ENCODE peak calls at places on chromosomes 3 and 15, in ten cellular contexts. One of them, this sample, is unnamed.

GRCh38 chr3:180804871-180805430 is 107.5 kb upstream of the FXR1 start:
- DNase-seq in HEK293T: peak
- DNase-seq in Ammon's horn: peak
- DNase-seq in fibroblast of pulmonary artery: peak
- DNase-seq in caudate nucleus: no peak
- DNase-seq in stimulated activated CD4-positive, alpha-beta T cell treated with anti-CD3 and anti-CD28 coated beads, Interleukin-4, amount 100 ng/mL, for 24 hours: no peak
- DNase-seq in T-cell: no peak
- DNase-seq in activated T-cell treated with anti-CD3 and anti-CD28 coated beads, Interleukin-2, amount 50 U/mL, for 1 hour: no peak
- DNase-seq in NB4: no peak
- DNase-seq in stimulated activated CD8-positive, alpha-beta memory T cell treated with anti-CD3 and anti-CD28 coated beads, Interleukin-15, amount 100 ng/mL, for 24 hours: no peak
- DNase-seq in this sample: no peak

GRCh38 chr15:57003418-57003817 is 85.0 kb downstream of the TCF12 start:
- DNase-seq in HEK293T: no peak
- DNase-seq in Ammon's horn: no peak
- DNase-seq in fibroblast of pulmonary artery: peak
- DNase-seq in caudate nucleus: no peak
- DNase-seq in stimulated activated CD4-positive, alpha-beta T cell treated with anti-CD3 and anti-CD28 coated beads, Interleukin-4, amount 100 ng/mL, for 24 hours: no peak
- DNase-seq in T-cell: no peak
- DNase-seq in activated T-cell treated with anti-CD3 and anti-CD28 coated beads, Interleukin-2, amount 50 U/mL, for 1 hour: no peak
- DNase-seq in NB4: no peak
- DNase-seq in stimulated activated CD8-positive, alpha-beta memory T cell treated with anti-CD3 and anti-CD28 coated beads, Interleukin-15, amount 100 ng/mL, for 24 hours: no peak
- DNase-seq in this sample: no peak

GRCh38 chr3:82087958-82088357 is 326.5 kb upstream of the GBE1 start:
- DNase-seq in HEK293T: no peak
- DNase-seq in Ammon's horn: no peak
- DNase-seq in fibroblast of pulmonary artery: peak
- DNase-seq in caudate nucleus: no peak
- DNase-seq in stimulated activated CD4-positive, alpha-beta T cell treated with anti-CD3 and anti-CD28 coated beads, Interleukin-4, amount 100 ng/mL, for 24 hours: no peak
- DNase-seq in T-cell: no peak
- DNase-seq in activated T-cell treated with anti-CD3 and anti-CD28 coated beads, Interleukin-2, amount 50 U/mL, for 1 hour: no peak
- DNase-seq in NB4: no peak
- DNase-seq in stimulated activated CD8-positive, alpha-beta memory T cell treated with anti-CD3 and anti-CD28 coated beads, Interleukin-15, amount 100 ng/mL, for 24 hours: no peak
- DNase-seq in this sample: no peak

GRCh38 chr3:113745273-113746068 is 578 bp downstream of the NAA50 start:
- DNase-seq in HEK293T: peak
- DNase-seq in Ammon's horn: peak
- DNase-seq in fibroblast of pulmonary artery: peak
- DNase-seq in caudate nucleus: peak
- DNase-seq in stimulated activated CD4-positive, alpha-beta T cell treated with anti-CD3 and anti-CD28 coated beads, Interleukin-4, amount 100 ng/mL, for 24 hours: peak
- DNase-seq in T-cell: peak
- DNase-seq in activated T-cell treated with anti-CD3 and anti-CD28 coated beads, Interleukin-2, amount 50 U/mL, for 1 hour: peak
- DNase-seq in NB4: peak
- DNase-seq in stimulated activated CD8-positive, alpha-beta memory T cell treated with anti-CD3 and anti-CD28 coated beads, Interleukin-15, amount 100 ng/mL, for 24 hours: peak
- DNase-seq in this sample: peak

GRCh38 chr15:47203993-47204392 is 513.3 kb upstream of the SEMA6D start:
- DNase-seq in HEK293T: no peak
- DNase-seq in Ammon's horn: no peak
- DNase-seq in fibroblast of pulmonary artery: no peak
- DNase-seq in caudate nucleus: no peak
- DNase-seq in stimulated activated CD4-positive, alpha-beta T cell treated with anti-CD3 and anti-CD28 coated beads, Interleukin-4, amount 100 ng/mL, for 24 hours: no peak
- DNase-seq in T-cell: no peak
- DNase-seq in activated T-cell treated with anti-CD3 and anti-CD28 coated beads, Interleukin-2, amount 50 U/mL, for 1 hour: no peak
- DNase-seq in NB4: no peak
- DNase-seq in stimulated activated CD8-positive, alpha-beta memory T cell treated with anti-CD3 and anti-CD28 coated beads, Interleukin-15, amount 100 ng/mL, for 24 hours: no peak
- DNase-seq in this sample: no peak

GRCh38 chr15:77657629-77658238 is 25.0 kb upstream of the LINGO1 start:
- DNase-seq in HEK293T: no peak
- DNase-seq in Ammon's horn: no peak
- DNase-seq in fibroblast of pulmonary artery: no peak
- DNase-seq in caudate nucleus: no peak
- DNase-seq in stimulated activated CD4-positive, alpha-beta T cell treated with anti-CD3 and anti-CD28 coated beads, Interleukin-4, amount 100 ng/mL, for 24 hours: no peak
- DNase-seq in T-cell: no peak
- DNase-seq in activated T-cell treated with anti-CD3 and anti-CD28 coated beads, Interleukin-2, amount 50 U/mL, for 1 hour: no peak
- DNase-seq in NB4: no peak
- DNase-seq in stimulated activated CD8-positive, alpha-beta memory T cell treated with anti-CD3 and anti-CD28 coated beads, Interleukin-15, amount 100 ng/mL, for 24 hours: no peak
- DNase-seq in this sample: no peak

GRCh38 chr3:5052247-5052646 is 69.8 kb upstream of the ARL8B start:
- DNase-seq in HEK293T: no peak
- DNase-seq in Ammon's horn: no peak
- DNase-seq in fibroblast of pulmonary artery: no peak
- DNase-seq in caudate nucleus: no peak
- DNase-seq in stimulated activated CD4-positive, alpha-beta T cell treated with anti-CD3 and anti-CD28 coated beads, Interleukin-4, amount 100 ng/mL, for 24 hours: no peak
- DNase-seq in T-cell: no peak
- DNase-seq in activated T-cell treated with anti-CD3 and anti-CD28 coated beads, Interleukin-2, amount 50 U/mL, for 1 hour: no peak
- DNase-seq in NB4: no peak
- DNase-seq in stimulated activated CD8-positive, alpha-beta memory T cell treated with anti-CD3 and anti-CD28 coated beads, Interleukin-15, amount 100 ng/mL, for 24 hours: no peak
- DNase-seq in this sample: no peak

GRCh38 chr3:43995078-43995928 is 246.4 kb upstream of the TOPAZ1 start:
- DNase-seq in HEK293T: peak
- DNase-seq in Ammon's horn: peak
- DNase-seq in fibroblast of pulmonary artery: no peak
- DNase-seq in caudate nucleus: no peak
- DNase-seq in stimulated activated CD4-positive, alpha-beta T cell treated with anti-CD3 and anti-CD28 coated beads, Interleukin-4, amount 100 ng/mL, for 24 hours: no peak
- DNase-seq in T-cell: no peak
- DNase-seq in activated T-cell treated with anti-CD3 and anti-CD28 coated beads, Interleukin-2, amount 50 U/mL, for 1 hour: peak
- DNase-seq in NB4: no peak
- DNase-seq in stimulated activated CD8-positive, alpha-beta memory T cell treated with anti-CD3 and anti-CD28 coated beads, Interleukin-15, amount 100 ng/mL, for 24 hours: no peak
- DNase-seq in this sample: peak

GRCh38 chr3:144556392-144556791 is 584.8 kb downstream of the DIPK2A start:
- DNase-seq in HEK293T: no peak
- DNase-seq in Ammon's horn: no peak
- DNase-seq in fibroblast of pulmonary artery: no peak
- DNase-seq in caudate nucleus: no peak
- DNase-seq in stimulated activated CD4-positive, alpha-beta T cell treated with anti-CD3 and anti-CD28 coated beads, Interleukin-4, amount 100 ng/mL, for 24 hours: no peak
- DNase-seq in T-cell: no peak
- DNase-seq in activated T-cell treated with anti-CD3 and anti-CD28 coated beads, Interleukin-2, amount 50 U/mL, for 1 hour: no peak
- DNase-seq in NB4: peak
- DNase-seq in stimulated activated CD8-positive, alpha-beta memory T cell treated with anti-CD3 and anti-CD28 coated beads, Interleukin-15, amount 100 ng/mL, for 24 hours: no peak
- DNase-seq in this sample: no peak

GRCh38 chr15:27884726-27885125 is 214.4 kb downstream of the OCA2 start:
- DNase-seq in HEK293T: no peak
- DNase-seq in Ammon's horn: no peak
- DNase-seq in fibroblast of pulmonary artery: no peak
- DNase-seq in caudate nucleus: no peak
- DNase-seq in stimulated activated CD4-positive, alpha-beta T cell treated with anti-CD3 and anti-CD28 coated beads, Interleukin-4, amount 100 ng/mL, for 24 hours: no peak
- DNase-seq in T-cell: no peak
- DNase-seq in activated T-cell treated with anti-CD3 and anti-CD28 coated beads, Interleukin-2, amount 50 U/mL, for 1 hour: no peak
- DNase-seq in NB4: no peak
- DNase-seq in stimulated activated CD8-positive, alpha-beta memory T cell treated with anti-CD3 and anti-CD28 coated beads, Interleukin-15, amount 100 ng/mL, for 24 hours: no peak
- DNase-seq in this sample: no peak

GRCh38 chr15:49464513-49464912 is 41.5 kb downstream of the FGF7 start:
- DNase-seq in HEK293T: no peak
- DNase-seq in Ammon's horn: no peak
- DNase-seq in fibroblast of pulmonary artery: no peak
- DNase-seq in caudate nucleus: no peak
- DNase-seq in stimulated activated CD4-positive, alpha-beta T cell treated with anti-CD3 and anti-CD28 coated beads, Interleukin-4, amount 100 ng/mL, for 24 hours: no peak
- DNase-seq in T-cell: no peak
- DNase-seq in activated T-cell treated with anti-CD3 and anti-CD28 coated beads, Interleukin-2, amount 50 U/mL, for 1 hour: no peak
- DNase-seq in NB4: no peak
- DNase-seq in stimulated activated CD8-positive, alpha-beta memory T cell treated with anti-CD3 and anti-CD28 coated beads, Interleukin-15, amount 100 ng/mL, for 24 hours: no peak
- DNase-seq in this sample: no peak

GRCh38 chr3:13841826-13842225 is 38.0 kb downstream of the WNT7A start:
- DNase-seq in HEK293T: no peak
- DNase-seq in Ammon's horn: no peak
- DNase-seq in fibroblast of pulmonary artery: no peak
- DNase-seq in caudate nucleus: no peak
- DNase-seq in stimulated activated CD4-positive, alpha-beta T cell treated with anti-CD3 and anti-CD28 coated beads, Interleukin-4, amount 100 ng/mL, for 24 hours: no peak
- DNase-seq in T-cell: no peak
- DNase-seq in activated T-cell treated with anti-CD3 and anti-CD28 coated beads, Interleukin-2, amount 50 U/mL, for 1 hour: no peak
- DNase-seq in NB4: no peak
- DNase-seq in stimulated activated CD8-positive, alpha-beta memory T cell treated with anti-CD3 and anti-CD28 coated beads, Interleukin-15, amount 100 ng/mL, for 24 hours: no peak
- DNase-seq in this sample: no peak

GRCh38 chr3:185572183-185572582 is 13.9 kb upstream of the SENP2 start:
- DNase-seq in HEK293T: no peak
- DNase-seq in Ammon's horn: no peak
- DNase-seq in fibroblast of pulmonary artery: no peak
- DNase-seq in caudate nucleus: no peak
- DNase-seq in stimulated activated CD4-positive, alpha-beta T cell treated with anti-CD3 and anti-CD28 coated beads, Interleukin-4, amount 100 ng/mL, for 24 hours: no peak
- DNase-seq in T-cell: no peak
- DNase-seq in activated T-cell treated with anti-CD3 and anti-CD28 coated beads, Interleukin-2, amount 50 U/mL, for 1 hour: no peak
- DNase-seq in NB4: no peak
- DNase-seq in stimulated activated CD8-positive, alpha-beta memory T cell treated with anti-CD3 and anti-CD28 coated beads, Interleukin-15, amount 100 ng/mL, for 24 hours: no peak
- DNase-seq in this sample: no peak

GRCh38 chr15:100602822-100603393 is 519 bp downstream of the ASB7 start:
- DNase-seq in HEK293T: peak
- DNase-seq in Ammon's horn: peak
- DNase-seq in fibroblast of pulmonary artery: peak
- DNase-seq in caudate nucleus: no peak
- DNase-seq in stimulated activated CD4-positive, alpha-beta T cell treated with anti-CD3 and anti-CD28 coated beads, Interleukin-4, amount 100 ng/mL, for 24 hours: peak
- DNase-seq in T-cell: no peak
- DNase-seq in activated T-cell treated with anti-CD3 and anti-CD28 coated beads, Interleukin-2, amount 50 U/mL, for 1 hour: no peak
- DNase-seq in NB4: peak
- DNase-seq in stimulated activated CD8-positive, alpha-beta memory T cell treated with anti-CD3 and anti-CD28 coated beads, Interleukin-15, amount 100 ng/mL, for 24 hours: no peak
- DNase-seq in this sample: peak

GRCh38 chr3:16363636-16364035 is 98.6 kb downstream of the OXNAD1 start:
- DNase-seq in HEK293T: no peak
- DNase-seq in Ammon's horn: no peak
- DNase-seq in fibroblast of pulmonary artery: no peak
- DNase-seq in caudate nucleus: no peak
- DNase-seq in stimulated activated CD4-positive, alpha-beta T cell treated with anti-CD3 and anti-CD28 coated beads, Interleukin-4, amount 100 ng/mL, for 24 hours: no peak
- DNase-seq in T-cell: no peak
- DNase-seq in activated T-cell treated with anti-CD3 and anti-CD28 coated beads, Interleukin-2, amount 50 U/mL, for 1 hour: no peak
- DNase-seq in NB4: no peak
- DNase-seq in stimulated activated CD8-positive, alpha-beta memory T cell treated with anti-CD3 and anti-CD28 coated beads, Interleukin-15, amount 100 ng/mL, for 24 hours: no peak
- DNase-seq in this sample: no peak

GRCh38 chr3:12115846-12116245 is 42.9 kb downstream of the TIMP4 start:
- DNase-seq in HEK293T: no peak
- DNase-seq in Ammon's horn: no peak
- DNase-seq in fibroblast of pulmonary artery: no peak
- DNase-seq in caudate nucleus: no peak
- DNase-seq in stimulated activated CD4-positive, alpha-beta T cell treated with anti-CD3 and anti-CD28 coated beads, Interleukin-4, amount 100 ng/mL, for 24 hours: no peak
- DNase-seq in T-cell: no peak
- DNase-seq in activated T-cell treated with anti-CD3 and anti-CD28 coated beads, Interleukin-2, amount 50 U/mL, for 1 hour: no peak
- DNase-seq in NB4: no peak
- DNase-seq in stimulated activated CD8-positive, alpha-beta memory T cell treated with anti-CD3 and anti-CD28 coated beads, Interleukin-15, amount 100 ng/mL, for 24 hours: no peak
- DNase-seq in this sample: no peak

GRCh38 chr3:40189118-40189517 is 120.4 kb upstream of the EIF1B start:
- DNase-seq in HEK293T: no peak
- DNase-seq in Ammon's horn: no peak
- DNase-seq in fibroblast of pulmonary artery: no peak
- DNase-seq in caudate nucleus: no peak
- DNase-seq in stimulated activated CD4-positive, alpha-beta T cell treated with anti-CD3 and anti-CD28 coated beads, Interleukin-4, amount 100 ng/mL, for 24 hours: no peak
- DNase-seq in T-cell: no peak
- DNase-seq in activated T-cell treated with anti-CD3 and anti-CD28 coated beads, Interleukin-2, amount 50 U/mL, for 1 hour: no peak
- DNase-seq in NB4: no peak
- DNase-seq in stimulated activated CD8-positive, alpha-beta memory T cell treated with anti-CD3 and anti-CD28 coated beads, Interleukin-15, amount 100 ng/mL, for 24 hours: no peak
- DNase-seq in this sample: no peak

GRCh38 chr3:138513073-138513843 is 78.8 kb downstream of the ESYT3 start:
- DNase-seq in HEK293T: no peak
- DNase-seq in Ammon's horn: no peak
- DNase-seq in fibroblast of pulmonary artery: no peak
- DNase-seq in caudate nucleus: no peak
- DNase-seq in stimulated activated CD4-positive, alpha-beta T cell treated with anti-CD3 and anti-CD28 coated beads, Interleukin-4, amount 100 ng/mL, for 24 hours: no peak
- DNase-seq in T-cell: no peak
- DNase-seq in activated T-cell treated with anti-CD3 and anti-CD28 coated beads, Interleukin-2, amount 50 U/mL, for 1 hour: no peak
- DNase-seq in NB4: no peak
- DNase-seq in stimulated activated CD8-positive, alpha-beta memory T cell treated with anti-CD3 and anti-CD28 coated beads, Interleukin-15, amount 100 ng/mL, for 24 hours: no peak
- DNase-seq in this sample: no peak

GRCh38 chr3:121663171-121663847 is 2.6 kb upstream of the HCLS1 start:
- DNase-seq in HEK293T: no peak
- DNase-seq in Ammon's horn: no peak
- DNase-seq in fibroblast of pulmonary artery: no peak
- DNase-seq in caudate nucleus: no peak
- DNase-seq in stimulated activated CD4-positive, alpha-beta T cell treated with anti-CD3 and anti-CD28 coated beads, Interleukin-4, amount 100 ng/mL, for 24 hours: no peak
- DNase-seq in T-cell: no peak
- DNase-seq in activated T-cell treated with anti-CD3 and anti-CD28 coated beads, Interleukin-2, amount 50 U/mL, for 1 hour: no peak
- DNase-seq in NB4: no peak
- DNase-seq in stimulated activated CD8-positive, alpha-beta memory T cell treated with anti-CD3 and anti-CD28 coated beads, Interleukin-15, amount 100 ng/mL, for 24 hours: no peak
- DNase-seq in this sample: no peak

GRCh38 chr3:15315003-15315402 is 17.4 kb downstream of the SH3BP5 start:
- DNase-seq in HEK293T: no peak
- DNase-seq in Ammon's horn: no peak
- DNase-seq in fibroblast of pulmonary artery: no peak
- DNase-seq in caudate nucleus: no peak
- DNase-seq in stimulated activated CD4-positive, alpha-beta T cell treated with anti-CD3 and anti-CD28 coated beads, Interleukin-4, amount 100 ng/mL, for 24 hours: no peak
- DNase-seq in T-cell: no peak
- DNase-seq in activated T-cell treated with anti-CD3 and anti-CD28 coated beads, Interleukin-2, amount 50 U/mL, for 1 hour: no peak
- DNase-seq in NB4: peak
- DNase-seq in stimulated activated CD8-positive, alpha-beta memory T cell treated with anti-CD3 and anti-CD28 coated beads, Interleukin-15, amount 100 ng/mL, for 24 hours: no peak
- DNase-seq in this sample: no peak

GRCh38 chr3:15797600-15798303 is at the start of gene ANKRD28:
- DNase-seq in HEK293T: peak
- DNase-seq in Ammon's horn: peak
- DNase-seq in fibroblast of pulmonary artery: peak
- DNase-seq in caudate nucleus: peak
- DNase-seq in stimulated activated CD4-positive, alpha-beta T cell treated with anti-CD3 and anti-CD28 coated beads, Interleukin-4, amount 100 ng/mL, for 24 hours: peak
- DNase-seq in T-cell: no peak
- DNase-seq in activated T-cell treated with anti-CD3 and anti-CD28 coated beads, Interleukin-2, amount 50 U/mL, for 1 hour: no peak
- DNase-seq in NB4: peak
- DNase-seq in stimulated activated CD8-positive, alpha-beta memory T cell treated with anti-CD3 and anti-CD28 coated beads, Interleukin-15, amount 100 ng/mL, for 24 hours: no peak
- DNase-seq in this sample: peak